ENCODE peak calls at places on chromosomes 12 and 14, in eight cellular contexts. T is keratinocyte, Z is AG09319, Y is endodermal cell, Q is GM20000, U is endothelial cell, O is astrocyte of the spinal cord, K is fibroblast of pulmonary artery. E is an unnamed sample.

GRCh38 chr12:121628037-121628436 is 1.7 kb downstream of the ORAI1 start:
- DNase-seq in T (no peak), Z (no peak), Y (no peak), Q (peak; percentile 47), U (no peak), O (no peak), K (no peak), E (no peak)

GRCh38 chr12:90499793-90500192 is 455.2 kb downstream of the CCER1 start:
- DNase-seq in T (no peak), Z (no peak), Y (no peak), Q (no peak), U (no peak), O (no peak), K (no peak), E (no peak)

GRCh38 chr12:10861366-10861765 is 12.1 kb upstream of the PRR4 start:
- DNase-seq in T (no peak), Z (no peak), Y (no peak), Q (no peak), U (no peak), O (peak; percentile 19), K (peak; percentile 6), E (no peak)

GRCh38 chr12:50200507-50201273 is 33.5 kb upstream of the CERS5 start:
- DNase-seq in T (no peak), Z (no peak), Y (no peak), Q (no peak), U (no peak), O (peak; percentile 61), K (peak; percentile 59), E (no peak)

GRCh38 chr14:74478996-74479635 is 14.0 kb downstream of the NPC2 start:
- DNase-seq in T (no peak), Z (no peak), Y (peak; percentile 76), Q (no peak), U (peak; percentile 44), O (peak; percentile 20), K (peak; percentile 54), E (no peak)

GRCh38 chr12:15575797-15576560 is 213.2 kb downstream of the EPS8 start:
- DNase-seq in T (no peak), Z (no peak), Y (no peak), Q (no peak), U (no peak), O (no peak), K (no peak), E (no peak)

GRCh38 chr12:110822821-110823415 is 23.9 kb upstream of the CCDC63 start:
- DNase-seq in T (no peak), Z (no peak), Y (no peak), Q (no peak), U (no peak), O (no peak), K (no peak), E (no peak)

GRCh38 chr12:123364532-123365140 is at the start of gene SBNO1:
- DNase-seq in T (peak; percentile 58), Z (peak; percentile 79), Y (peak; percentile 97), Q (peak; percentile 96), U (peak; percentile 85), O (peak; percentile 93), K (peak; percentile 89), E (no peak)

GRCh38 chr12:32163596-32163995 is 56.9 kb downstream of the BICD1 start:
- DNase-seq in T (no peak), Z (no peak), Y (no peak), Q (no peak), U (no peak), O (no peak), K (peak; percentile 16), E (no peak)

GRCh38 chr12:65113621-65114035 is 7.5 kb downstream of the WIF1 start:
- DNase-seq in T (no peak), Z (no peak), Y (no peak), Q (no peak), U (no peak), O (peak; percentile 5), K (no peak), E (no peak)

GRCh38 chr12:132687211-132688164 is at the start of the genes POLE and PXMP2:
- DNase-seq in T (peak; percentile 38), Z (peak; percentile 83), Y (peak; percentile 99), Q (peak; percentile 100), U (peak; percentile 97), O (peak; percentile 97), K (peak; percentile 94), E (peak; percentile 96)
- TF ChIP-seq CTCF in T (no peak), Z (no peak), Y (no peak), Q (no peak), U (no peak), O (no peak), K (no peak), E (peak; percentile 25)

DNA sequence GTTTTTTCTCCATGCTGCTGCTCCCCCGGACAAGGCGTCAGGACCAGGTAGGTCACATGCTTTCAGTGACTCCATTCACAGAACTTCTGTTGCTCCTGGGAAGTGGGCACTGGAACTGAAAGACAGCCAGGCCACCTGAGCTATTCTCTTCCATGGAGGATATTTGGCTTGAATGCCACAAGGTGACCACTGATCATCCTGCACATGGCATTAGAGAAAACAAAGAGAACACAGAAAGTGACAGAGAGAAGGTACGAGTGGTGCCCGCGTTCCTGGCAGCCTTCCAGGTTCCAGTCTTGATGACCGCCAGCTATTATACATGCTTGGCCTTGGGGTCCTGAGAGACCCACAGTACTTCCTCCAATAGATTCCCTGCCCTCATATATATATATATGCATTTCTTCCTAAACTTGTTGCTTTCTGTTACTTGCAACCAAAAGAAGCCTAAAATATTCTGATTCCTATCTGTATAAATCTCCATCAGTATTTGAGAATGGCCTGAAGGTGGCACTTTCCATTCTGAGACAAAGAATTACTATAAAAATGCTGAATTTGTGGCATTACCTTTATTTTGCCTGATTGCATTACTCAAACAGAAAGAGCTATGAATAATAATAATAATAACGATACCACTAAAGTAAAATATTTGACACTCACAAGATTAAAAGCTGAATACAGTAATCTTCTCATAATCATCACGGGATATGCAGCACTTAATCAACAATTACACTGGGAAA is 174.9 kb downstream of the FOXN3 start:
- DNase-seq in T (no peak), Z (no peak), Y (no peak), Q (no peak), U (no peak), O (no peak), K (no peak), E (no peak)
- TF ChIP-seq CTCF in T (no peak), Z (no peak), Y (peak; percentile 20), Q (no peak), U (no peak), O (no peak), K (no peak), E (no peak)

GRCh38 chr12:116141833-116142162 is 135.7 kb downstream of the MED13L start:
- DNase-seq in T (no peak), Z (no peak), Y (no peak), Q (no peak), U (no peak), O (no peak), K (no peak), E (no peak)
- TF ChIP-seq CTCF in T (no peak), Z (no peak), Y (no peak), Q (no peak), U (no peak), O (no peak), K (no peak), E (no peak)

GRCh38 chr12:39372204-39372925 is 70.6 kb downstream of the KIF21A start:
- DNase-seq in T (no peak), Z (no peak), Y (no peak), Q (no peak), U (no peak), O (no peak), K (no peak), E (no peak)

GRCh38 chr12:39378346-39378745 is 64.6 kb downstream of the KIF21A start:
- DNase-seq in T (no peak), Z (no peak), Y (no peak), Q (no peak), U (no peak), O (no peak), K (peak; percentile 57), E (no peak)

GRCh38 chr12:39372929-39373328 is 70.0 kb downstream of the KIF21A start:
- DNase-seq in T (no peak), Z (no peak), Y (no peak), Q (peak; percentile 7), U (no peak), O (peak; percentile 9), K (peak; percentile 16), E (no peak)

GRCh38 chr12:39380090-39380489 is 62.8 kb downstream of the KIF21A start:
- DNase-seq in T (no peak), Z (no peak), Y (no peak), Q (no peak), U (no peak), O (no peak), K (no peak), E (no peak)

GRCh38 chr12:39375206-39375808 is 67.6 kb downstream of the KIF21A start:
- DNase-seq in T (no peak), Z (no peak), Y (peak; percentile 72), Q (no peak), U (no peak), O (peak; percentile 21), K (no peak), E (no peak)
- TF ChIP-seq CTCF in T (no peak), Z (no peak), Y (peak; percentile 69), Q (no peak), U (no peak), O (peak; percentile 3), K (peak; percentile 25), E (peak; percentile 41)

DNA sequence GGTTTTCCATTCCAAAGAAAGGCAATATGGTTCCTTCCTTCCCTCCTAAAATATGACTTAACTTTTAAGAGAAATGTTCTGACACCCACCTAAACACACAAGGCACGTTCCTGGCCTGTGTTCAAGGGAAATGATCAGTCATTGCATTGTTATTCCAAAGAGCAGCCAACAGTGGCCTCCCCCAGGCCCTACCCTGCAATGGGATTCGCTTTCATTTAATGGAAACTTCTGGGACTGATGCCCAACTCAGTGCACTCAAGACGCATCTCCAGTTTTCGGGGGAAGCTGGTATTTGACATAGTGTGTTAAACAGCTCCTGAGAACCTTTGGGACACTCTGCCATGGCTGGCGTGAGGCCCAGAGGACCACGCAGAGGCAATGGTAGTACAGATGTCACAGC is 65.9 kb downstream of the DDX51 start:
- DNase-seq in T (no peak), Z (peak; percentile 67), Y (no peak), Q (no peak), U (no peak), O (peak; percentile 81), K (peak; percentile 94), E (no peak)
- TF ChIP-seq CTCF in T (no peak), Z (no peak), Y (no peak), Q (no peak), U (no peak), O (no peak), K (no peak), E (no peak)

GRCh38 chr14:36245223-36245622 is 68.7 kb upstream of the PTCSC3 start:
- DNase-seq in T (no peak), Z (no peak), Y (peak; percentile 48), Q (no peak), U (no peak), O (no peak), K (no peak), E (no peak)

GRCh38 chr14:36238666-36239363 is 62.3 kb upstream of the PTCSC3 start:
- DNase-seq in T (peak; percentile 76), Z (no peak), Y (no peak), Q (no peak), U (no peak), O (peak; percentile 44), K (peak; percentile 6), E (no peak)

GRCh38 chr14:36243183-36243582 is 66.7 kb upstream of the PTCSC3 start:
- DNase-seq in T (no peak), Z (no peak), Y (peak; percentile 53), Q (no peak), U (no peak), O (no peak), K (no peak), E (no peak)

GRCh38 chr14:36241183-36241582 is 64.7 kb upstream of the PTCSC3 start:
- DNase-seq in T (no peak), Z (no peak), Y (no peak), Q (no peak), U (no peak), O (no peak), K (peak; percentile 6), E (no peak)
- TF ChIP-seq CTCF in T (no peak), Z (no peak), Y (no peak), Q (no peak), U (no peak), O (no peak), K (peak; percentile 6), E (no peak)

E was measured in type B pancreatic cell.